ENCODE peak calls at places on chromosomes 4 and X, in four cellular contexts. E is T-helper 9 cell, X is astrocyte of the hippocampus, I is AG09309. B is an unnamed sample.

GRCh38 chrX:1496076-1496475 is 40.9 kb downstream of the P2RY8 start:
- DNase-seq in E (no peak), X (no peak), I (no peak), B (no peak)

GRCh38 chrX:18146954-18147353 is 73.7 kb downstream of the BEND2 start:
- DNase-seq in E (no peak), X (peak), I (no peak), B (no peak)

GRCh38 chr4:140750470-140750869 is 5.7 kb downstream of the TBC1D9 start:
- DNase-seq in E (no peak), X (no peak), I (no peak), B (no peak)

GRCh38 chr4:98657531-98658286 is 702 bp downstream of the TSPAN5 start:
- DNase-seq in E (peak), X (peak), I (no peak), B (no peak)

GRCh38 chr4:17787315-17787714 is 5.9 kb upstream of the FAM184B start:
- DNase-seq in E (no peak), X (peak), I (no peak), B (no peak)

GRCh38 chr4:145217339-145217738 is 37.0 kb upstream of the OTUD4 start:
- DNase-seq in E (no peak), X (no peak), I (no peak), B (no peak)

GRCh38 chrX:115562492-115562872 is 1.5 kb downstream of the PLS3 start:
- DNase-seq in E (no peak), X (peak), I (no peak), B (no peak)

GRCh38 chr4:126223784-126224407 is 909.1 kb downstream of the FAT4 start:
- DNase-seq in E (no peak), X (peak), I (no peak), B (no peak)

GRCh38 chr4:169314906-169315305 is 44.1 kb upstream of the SH3RF1 start:
- DNase-seq in E (no peak), X (peak), I (no peak), B (no peak)

GRCh38 chrX:55056820-55057690 is 17.8 kb upstream of the PAGE2B start:
- DNase-seq in E (peak), X (peak), I (peak), B (no peak)

GRCh38 chr4:38598489-38598888 is 65.5 kb upstream of the KLF3 start:
- DNase-seq in E (no peak), X (no peak), I (no peak), B (no peak)

GRCh38 chrX:125248931-125249330 is 70.7 kb upstream of the TEX13C start:
- DNase-seq in E (no peak), X (no peak), I (no peak), B (no peak)

GRCh38 chr4:89248879-89249281 is 58.7 kb downstream of the GPRIN3 start:
- DNase-seq in E (no peak), X (no peak), I (no peak), B (no peak)

GRCh38 chr4:677431-678293 is 3.3 kb downstream of the MYL5 start:
- DNase-seq in E (no peak), X (no peak), I (no peak), B (no peak)

GRCh38 chr4:153161599-153161971 is 42.7 kb upstream of the TRIM2 start:
- DNase-seq in E (no peak), X (peak), I (no peak), B (no peak)

GRCh38 chr4:151325320-151326246 is at the start of gene SH3D19:
- DNase-seq in E (no peak), X (peak), I (no peak), B (no peak)

GRCh38 chr4:2925931-2926860 is 37.0 kb downstream of the NOP14 start:
- DNase-seq in E (no peak), X (no peak), I (no peak), B (no peak)

GRCh38 chrX:47191331-47191730 is 2.3 kb upstream of the UBA1 start:
- DNase-seq in E (peak), X (no peak), I (no peak), B (no peak)

GRCh38 chr4:76023381-76023780 is at the start of gene CXCL10:
- DNase-seq in E (no peak), X (peak), I (no peak), B (no peak)

GRCh38 chr4:147924604-147925412 is 192.9 kb downstream of the ARHGAP10 start:
- DNase-seq in E (no peak), X (peak), I (no peak), B (no peak)

GRCh38 chrX:13662537-13662841 is 9.5 kb downstream of the TCEANC start:
- DNase-seq in E (no peak), X (no peak), I (peak), B (no peak)

GRCh38 chr4:1826531-1827350 is 29.2 kb downstream of the LETM1 start:
- DNase-seq in E (no peak), X (no peak), I (no peak), B (no peak)

GRCh38 chr4:53346920-53347852 is 18.7 kb downstream of the SCFD2 start:
- DNase-seq in E (no peak), X (peak), I (peak), B (no peak)

GRCh38 chr4:26557164-26557563 is 26.7 kb upstream of the TBC1D19 start:
- DNase-seq in E (no peak), X (peak), I (peak), B (no peak)

GRCh38 chrX:7485041-7485440 is 337.1 kb upstream of the PUDP start:
- DNase-seq in E (no peak), X (no peak), I (no peak), B (no peak)

GRCh38 chr4:133800966-133801365 is 400.6 kb downstream of the PABPC4L start:
- DNase-seq in E (no peak), X (no peak), I (no peak), B (no peak)

GRCh38 chrX:11741574-11741973 is 16.5 kb upstream of the MSL3 start:
- DNase-seq in E (no peak), X (peak), I (no peak), B (no peak)

GRCh38 chr4:48538358-48538757 is 48.3 kb downstream of the ZAR1 start:
- DNase-seq in E (no peak), X (no peak), I (no peak), B (no peak)

B was measured in thoracic aorta.